ENCODE peak calls at places on chromosome 7, in eight cellular contexts. P, D, Z, E, B, X, T and R are unnamed samples.

GRCh38 chr7:81284576-81284975 is 365.7 kb upstream of the SEMA3C start:
- DNase-seq in P (peak; percentile 83), D (no peak), Z (no peak), E (no peak), B (peak; percentile 37), X (no peak), T (peak; percentile 73), R (peak; percentile 71)

GRCh38 chr7:47714669-47715607 is 133.0 kb upstream of the TNS3 start:
- DNase-seq in P (no peak), D (no peak), Z (no peak), E (no peak), B (no peak), X (no peak), T (no peak), R (no peak)

GRCh38 chr7:108515013-108515412 is 10.9 kb downstream of the PNPLA8 start:
- DNase-seq in P (no peak), D (no peak), Z (no peak), E (no peak), B (no peak), X (no peak), T (no peak), R (peak; percentile 33)

GRCh38 chr7:14834456-14834855 is 68.1 kb downstream of the DGKB start:
- DNase-seq in P (no peak), D (no peak), Z (no peak), E (no peak), B (peak; percentile 93), X (no peak), T (no peak), R (peak; percentile 71)

GRCh38 chr7:151486074-151486473 is 33.6 kb downstream of the RHEB start:
- DNase-seq in P (no peak), D (no peak), Z (no peak), E (no peak), B (no peak), X (no peak), T (no peak), R (no peak)

GRCh38 chr7:120993011-120993574 is 4.6 kb downstream of the CPED1 start:
- DNase-seq in P (no peak), D (no peak), Z (no peak), E (no peak), B (no peak), X (no peak), T (no peak), R (peak; percentile 71)

GRCh38 chr7:73904219-73905136 is 43.5 kb downstream of the TMEM270 start:
- DNase-seq in P (peak; percentile 96), D (peak; percentile 65), Z (no peak), E (no peak), B (peak; percentile 61), X (no peak), T (no peak), R (peak; percentile 43)

GRCh38 chr7:139641337-139641992 is 118.0 kb downstream of the CLEC2L start:
- DNase-seq in P (no peak), D (no peak), Z (no peak), E (no peak), B (no peak), X (no peak), T (no peak), R (no peak)

GRCh38 chr7:103447073-103447960 is 1.3 kb upstream of the SLC26A5 start:
- DNase-seq in P (peak; percentile 91), D (no peak), Z (peak; percentile 46), E (no peak), B (peak; percentile 39), X (no peak), T (peak; percentile 34), R (peak; percentile 61)

GRCh38 chr7:92108821-92109220 is 25.5 kb downstream of the CYP51A1 start:
- DNase-seq in P (no peak), D (no peak), Z (no peak), E (no peak), B (no peak), X (no peak), T (no peak), R (no peak)

GRCh38 chr7:18770154-18770807 is 274.7 kb downstream of the HDAC9 start:
- DNase-seq in P (no peak), D (no peak), Z (no peak), E (no peak), B (peak; percentile 83), X (no peak), T (peak; percentile 60), R (peak; percentile 91)

GRCh38 chr7:74379938-74380337 is 73.8 kb upstream of the GTF2IRD1 start:
- DNase-seq in P (peak; percentile 53), D (no peak), Z (no peak), E (peak; percentile 49), B (peak; percentile 24), X (no peak), T (no peak), R (no peak)

GRCh38 chr7:134613623-134614347 is 32.9 kb upstream of the BPGM start:
- DNase-seq in P (peak; percentile 72), D (no peak), Z (peak; percentile 97), E (no peak), B (peak; percentile 97), X (no peak), T (peak; percentile 99), R (peak; percentile 99)

GRCh38 chr7:116799912-116800311 is 62.5 kb upstream of the CAPZA2 start:
- DNase-seq in P (no peak), D (no peak), Z (no peak), E (no peak), B (no peak), X (no peak), T (no peak), R (peak; percentile 43)

GRCh38 chr7:20835111-20835750 is 48.5 kb upstream of the SP8 start:
- DNase-seq in P (no peak), D (no peak), Z (no peak), E (no peak), B (no peak), X (no peak), T (no peak), R (no peak)

GRCh38 chr7:129376778-129377700 is 57.2 kb upstream of the STRIP2 start:
- DNase-seq in P (no peak), D (no peak), Z (no peak), E (no peak), B (peak; percentile 44), X (no peak), T (peak; percentile 39), R (peak; percentile 55)

GRCh38 chr7:28980504-28981281 is 22.6 kb upstream of the TRIL start:
- DNase-seq in P (no peak), D (no peak), Z (no peak), E (no peak), B (no peak), X (no peak), T (peak; percentile 49), R (peak; percentile 32)

GRCh38 chr7:8922726-8923125 is 489.3 kb downstream of the NXPH1 start:
- DNase-seq in P (no peak), D (no peak), Z (no peak), E (no peak), B (no peak), X (no peak), T (no peak), R (no peak)

GRCh38 chr7:130486114-130486962 is 5.5 kb upstream of the MEST start:
- DNase-seq in P (peak; percentile 62), D (peak; percentile 90), Z (peak; percentile 70), E (no peak), B (no peak), X (peak; percentile 64), T (no peak), R (no peak)

GRCh38 chr7:138359891-138360582 is 100.0 kb upstream of the TRIM24 start:
- DNase-seq in P (no peak), D (no peak), Z (no peak), E (no peak), B (no peak), X (no peak), T (no peak), R (no peak)

GRCh38 chr7:92847305-92847704 is 10.9 kb upstream of the CDK6 start:
- DNase-seq in P (no peak), D (no peak), Z (no peak), E (no peak), B (no peak), X (no peak), T (no peak), R (no peak)

GRCh38 chr7:83119002-83119358 is 43.7 kb downstream of the PCLO start:
- DNase-seq in P (no peak), D (no peak), Z (no peak), E (no peak), B (no peak), X (no peak), T (no peak), R (no peak)

GRCh38 chr7:34084651-34085050 is 179.3 kb downstream of the BMPER start:
- DNase-seq in P (no peak), D (no peak), Z (no peak), E (no peak), B (no peak), X (no peak), T (no peak), R (no peak)
- H3K4me3 ChIP-seq in P (no peak overlapping the region), D (no peak overlapping the region), Z (no peak overlapping the region), E (no peak overlapping the region), B (no peak overlapping the region), X (no peak overlapping the region), T (no peak overlapping the region), R (no peak overlapping the region)

GRCh38 chr7:7566651-7567611 is at the start of gene MIOS:
- DNase-seq in P (peak; percentile 97), D (peak; percentile 97), Z (peak; percentile 2), E (peak; percentile 60), B (peak; percentile 70), X (peak; percentile 77), T (peak; percentile 73), R (peak; percentile 79)
- TF ChIP-seq CTCF in P (no peak), D (no peak), Z (no peak), E (no peak), B (no peak), X (no peak), T (no peak), R (no peak)

DNA sequence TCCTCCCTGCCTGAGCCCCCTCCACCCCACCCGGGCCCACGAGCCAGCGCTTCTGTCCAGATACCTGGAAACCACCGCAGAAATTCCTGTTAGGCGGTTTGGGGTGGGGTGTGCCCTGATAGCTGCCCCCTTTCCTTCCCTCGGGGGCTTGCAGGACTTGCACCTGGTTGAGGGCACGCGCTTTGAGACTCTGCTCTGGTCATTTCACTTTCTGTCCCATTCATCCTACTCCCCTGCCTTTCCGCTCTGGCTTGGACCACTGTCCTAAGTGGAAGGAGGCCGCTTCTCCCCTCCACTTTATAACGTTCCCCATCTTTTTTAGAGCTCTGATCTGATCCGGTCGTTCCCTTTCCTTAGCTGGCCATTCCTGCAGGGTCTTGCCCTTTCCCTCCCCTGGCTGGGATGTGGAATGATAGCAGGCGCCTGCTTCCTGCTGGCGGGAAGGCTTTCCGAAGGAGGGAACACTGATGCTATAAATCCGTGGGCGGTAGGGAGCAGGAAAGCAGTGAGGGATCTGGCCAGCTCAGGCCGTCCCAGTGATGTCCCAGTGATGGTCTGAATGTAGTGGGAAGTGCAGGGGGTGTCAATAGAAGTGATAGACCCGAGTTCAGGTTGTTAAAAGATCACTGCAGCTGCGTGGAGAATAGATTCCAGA is 852 bp upstream of the PRKAR1B start:
- DNase-seq in P (peak; percentile 95), D (no peak), Z (no peak), E (no peak), B (peak; percentile 13), X (peak; percentile 24), T (no peak), R (peak; percentile 54)
- H3K4me3 ChIP-seq in P (peak overlapping the region; percentile 78), D (peak overlapping the region; percentile 99), Z (peak overlapping the region; percentile 63), E (peak overlapping the region; percentile 72), B (peak overlapping the region; percentile 65), X (peak overlapping the region; percentile 78), T (peak overlapping the region; percentile 66), R (peak overlapping the region; percentile 55)

DNA sequence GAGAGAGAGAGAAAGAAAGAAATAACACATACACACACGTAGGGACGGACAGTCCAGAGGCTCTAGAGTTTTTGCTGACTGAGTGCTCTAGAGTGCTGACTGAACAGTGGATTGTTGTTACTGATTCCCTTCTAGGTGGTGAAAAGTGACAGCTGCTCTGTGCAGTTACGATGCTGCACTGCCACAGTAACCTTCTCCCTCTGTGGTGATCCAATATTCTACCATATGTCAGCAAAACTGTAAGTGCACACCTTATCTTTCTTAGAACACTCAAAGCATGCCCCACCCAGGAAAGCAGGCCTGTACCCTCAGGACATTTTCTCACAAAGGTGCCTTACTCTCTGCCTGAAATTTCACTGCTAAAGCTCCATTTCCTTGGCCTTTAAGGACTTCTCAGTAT is 1023.5 kb downstream of the TYW1 start:
- DNase-seq in P (no peak), D (no peak), Z (no peak), E (no peak), B (no peak), X (no peak), T (no peak), R (no peak)
- TF ChIP-seq CTCF in P (no peak), D (no peak), Z (no peak), E (no peak), B (no peak), X (no peak), T (no peak), R (no peak)